ENCODE peak calls at places on chromosomes 12 and 14, in four cellular contexts. J is HepG2, Q is HCT116, T is H1. A is an unnamed sample.

GRCh38 chr14:52080817-52081755 is 12.2 kb upstream of the NID2 start:
- DNase-seq in J (peak; percentile 23), Q (peak; percentile 3), T (no peak), A (no peak)

GRCh38 chr12:111451649-111452129 is 46.0 kb downstream of the SH2B3 start:
- DNase-seq in J (peak; percentile 53), Q (peak; percentile 24), T (peak; percentile 41), A (no peak)

GRCh38 chr14:90381999-90382451 is 14.8 kb upstream of the CALM1 start:
- DNase-seq in J (peak; percentile 55), Q (no peak), T (peak; percentile 60), A (peak; percentile 23)

GRCh38 chr12:108594-108993 is 42.0 kb downstream of the IQSEC3 start:
- DNase-seq in J (no peak), Q (no peak), T (no peak), A (no peak)

GRCh38 chr12:112768278-112768677 is 23.3 kb upstream of the RPH3A start:
- DNase-seq in J (no peak), Q (no peak), T (no peak), A (no peak)

GRCh38 chr12:124422570-124423523 is 128.0 kb downstream of the RFLNA start:
- DNase-seq in J (peak; percentile 58), Q (peak; percentile 84), T (no peak), A (no peak)

GRCh38 chr12:31342314-31342713 is 16.4 kb upstream of the SINHCAF start:
- DNase-seq in J (no peak), Q (no peak), T (no peak), A (no peak)

GRCh38 chr12:104598342-104599271 is 141.9 kb downstream of the CHST11 start:
- DNase-seq in J (no peak), Q (no peak), T (no peak), A (no peak)

GRCh38 chr12:29638528-29638927 is 141.0 kb upstream of the OVCH1 start:
- DNase-seq in J (no peak), Q (no peak), T (no peak), A (no peak)

GRCh38 chr14:75700295-75700694 is 39.2 kb downstream of the TTLL5 start:
- DNase-seq in J (no peak), Q (no peak), T (no peak), A (no peak)

GRCh38 chr12:4909397-4909733 is 340 bp upstream of the KCNA1 start:
- DNase-seq in J (no peak), Q (no peak), T (peak; percentile 60), A (no peak)

GRCh38 chr12:54052745-54053624 is 650 bp upstream of the HOXC4 start:
- DNase-seq in J (no peak), Q (no peak), T (no peak), A (no peak)

GRCh38 chr14:74562515-74563232 is 49.4 kb downstream of the LTBP2 start:
- DNase-seq in J (peak; percentile 40), Q (no peak), T (peak; percentile 60), A (no peak)

GRCh38 chr12:126601184-126602170 is 1536.2 kb downstream of the AACS start:
- DNase-seq in J (no peak), Q (no peak), T (no peak), A (no peak)

GRCh38 chr14:105582639-105583038 is 56.3 kb downstream of the TMEM121 start:
- DNase-seq in J (peak; percentile 9), Q (no peak), T (no peak), A (no peak)

GRCh38 chr14:74275265-74275841 is 27.4 kb downstream of the ABCD4 start:
- DNase-seq in J (no peak), Q (peak; percentile 40), T (no peak), A (peak; percentile 37)

GRCh38 chr12:27382126-27382795 is 49.6 kb downstream of the BMAL2 start:
- DNase-seq in J (no peak), Q (no peak), T (no peak), A (no peak)

GRCh38 chr12:28583771-28584261 is 393.6 kb downstream of the CCDC91 start:
- DNase-seq in J (no peak), Q (no peak), T (no peak), A (no peak)

GRCh38 chr14:58151701-58152568 is at the start of gene ARMH4:
- DNase-seq in J (peak; percentile 63), Q (peak; percentile 57), T (peak; percentile 86), A (peak; percentile 88)

GRCh38 chr12:75457191-75457590 is 23.4 kb upstream of the GLIPR1 start:
- DNase-seq in J (no peak), Q (no peak), T (no peak), A (no peak)

GRCh38 chr12:57600395-57600794 is 4.2 kb upstream of the DTX3 start:
- DNase-seq in J (no peak), Q (no peak), T (no peak), A (no peak)

GRCh38 chr14:81236138-81236537 is 15.4 kb upstream of the GTF2A1 start:
- DNase-seq in J (no peak), Q (no peak), T (no peak), A (no peak)

GRCh38 chr12:120445911-120446909 is at the start of the genes GATC and TRIAP1:
- DNase-seq in J (peak; percentile 71), Q (peak; percentile 71), T (peak; percentile 99), A (peak; percentile 67)

GRCh38 chr12:101925352-101925751 is 48.0 kb downstream of the DRAM1 start:
- DNase-seq in J (no peak), Q (no peak), T (no peak), A (no peak)

DNA sequence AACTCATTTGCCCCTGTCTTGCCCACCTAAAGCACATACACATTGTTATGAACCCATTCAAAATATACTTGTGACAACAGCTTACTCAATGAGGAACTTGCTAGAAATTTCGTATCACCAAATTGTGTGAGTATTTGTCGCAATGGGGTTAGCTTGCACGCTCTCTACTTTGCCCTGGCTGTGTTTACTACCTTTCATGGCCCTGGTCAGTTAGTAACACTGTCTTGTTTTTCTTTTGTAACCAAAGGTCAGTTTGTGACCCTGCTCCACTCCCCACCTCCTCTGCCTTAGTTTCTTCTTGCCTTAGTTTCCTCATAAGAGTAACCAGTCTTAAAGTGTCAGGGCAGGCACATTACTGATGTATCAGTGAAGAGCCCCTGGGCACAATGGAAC is 205.8 kb upstream of the EEA1 start:
- DNase-seq in J (peak; percentile 78), Q (no peak), T (no peak), A (no peak)
- TF ChIP-seq JUND in J (no peak), Q (no peak), T (no peak), A (no peak)

GRCh38 chr14:33534636-33535035 is 416.2 kb downstream of the EGLN3 start:
- DNase-seq in J (no peak), Q (no peak), T (no peak), A (no peak)
- TF ChIP-seq JUND in J (no peak), Q (no peak), T (no peak), A (no peak)

GRCh38 chr14:21626491-21627230 is 8.1 kb downstream of the OR10G2 start:
- DNase-seq in J (no peak), Q (no peak), T (no peak), A (no peak)
- TF ChIP-seq JUND in J (no peak), Q (no peak), T (no peak), A (no peak)

DNA sequence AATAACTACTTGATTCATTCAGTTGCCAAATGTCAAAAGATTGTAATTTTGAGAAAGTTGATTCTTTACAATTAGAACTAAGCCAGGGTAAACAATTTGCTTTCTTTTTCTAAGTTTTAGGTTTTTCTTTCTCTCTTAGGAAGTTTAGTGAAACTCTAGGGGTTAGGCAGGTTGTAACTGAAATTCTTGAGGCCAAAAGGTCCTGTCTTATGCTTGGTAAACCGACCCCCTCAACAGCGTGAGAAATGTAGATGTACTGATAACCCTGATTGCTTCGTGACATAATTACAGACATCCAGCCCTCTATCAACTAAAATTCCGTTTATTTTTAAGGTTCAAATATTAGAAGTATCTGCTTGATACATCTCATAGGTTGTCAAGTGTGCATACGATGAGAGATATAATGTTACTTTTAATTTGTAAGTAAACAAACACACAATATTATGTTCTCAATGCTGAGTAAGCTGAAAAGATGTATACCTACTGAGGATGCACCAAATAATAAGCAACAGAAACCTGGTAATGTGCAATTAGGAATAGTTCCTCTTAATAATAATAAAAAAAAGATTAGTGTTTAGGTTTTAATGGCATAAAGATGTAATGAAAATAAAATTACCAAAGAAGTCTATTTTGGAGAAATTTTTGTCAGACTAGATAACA is 7.2 kb downstream of the FUT8 start:
- DNase-seq in J (no peak), Q (no peak), T (no peak), A (no peak)
- TF ChIP-seq JUND in J (no peak), Q (no peak), T (no peak), A (no peak)

GRCh38 chr14:21382095-21382494 is 1.7 kb downstream of the SUPT16H start:
- DNase-seq in J (no peak), Q (no peak), T (no peak), A (no peak)
- TF ChIP-seq JUND in J (no peak), Q (no peak), T (no peak), A (no peak)

A was measured in T47D.